ENCODE peak calls at places on chromosomes 13 and 19, in eight cellular contexts. P, Z, S, X, H, T, M and J are unnamed samples.

GRCh38 chr19:32651729-32652140 is 23.2 kb downstream of the ANKRD27 start:
- DNase-seq in X (no peak), Z (no peak), P (no peak), T (peak; percentile 60), H (peak; percentile 81), M (peak; percentile 79), S (no peak), J (no peak)

GRCh38 chr19:50301607-50301971 is 27.6 kb downstream of the KCNC3 start:
- DNase-seq in T (no peak), M (no peak), X (no peak), Z (no peak), H (no peak), S (no peak), P (no peak), J (no peak)

GRCh38 chr13:35512271-35512920 is 35.9 kb upstream of the MAB21L1 start:
- DNase-seq in H (no peak), Z (peak; percentile 16), T (no peak), X (peak; percentile 61), S (peak; percentile 23), M (no peak), P (no peak), J (no peak)

GRCh38 chr19:35522745-35523327 is 5.3 kb downstream of the SBSN start:
- DNase-seq in T (no peak), S (no peak), M (no peak), Z (no peak), P (no peak), H (no peak), X (no peak), J (no peak)

GRCh38 chr13:67763316-67763715 is 533.2 kb upstream of the PCDH9 start:
- DNase-seq in H (no peak), P (no peak), X (no peak), M (peak; percentile 5), S (no peak), Z (no peak), T (no peak), J (no peak)

GRCh38 chr13:95740921-95741320 is 64.0 kb downstream of the DNAJC3 start:
- DNase-seq in T (no peak), Z (no peak), M (no peak), P (no peak), H (no peak), S (no peak), X (no peak), J (no peak)

GRCh38 chr19:4730740-4731171 is 7.1 kb upstream of the DPP9 start:
- DNase-seq in P (peak; percentile 72), H (no peak), M (peak; percentile 29), Z (no peak), T (peak; percentile 66), S (no peak), X (no peak), J (peak; percentile 56)

GRCh38 chr13:67229438-67230242 is 496 bp downstream of the PCDH9 start:
- DNase-seq in Z (no peak), T (peak; percentile 16), S (no peak), H (peak; percentile 38), X (no peak), P (no peak), M (no peak), J (peak; percentile 18)

GRCh38 chr19:35120898-35121297 is 5.3 kb downstream of the FXYD3 start:
- DNase-seq in P (peak; percentile 82), H (no peak), X (no peak), S (no peak), M (no peak), Z (no peak), T (no peak), J (no peak)

GRCh38 chr19:49150106-49150943 is 4.9 kb downstream of the HRC start:
- DNase-seq in T (peak; percentile 95), Z (no peak), M (peak; percentile 94), P (peak; percentile 91), H (peak; percentile 94), X (peak; percentile 75), S (peak; percentile 83), J (peak; percentile 25)

GRCh38 chr13:24194447-24194846 is 33.9 kb downstream of the SPATA13 start:
- DNase-seq in T (no peak), P (no peak), X (no peak), S (no peak), H (no peak), M (no peak), Z (no peak), J (no peak)

GRCh38 chr13:112757759-112758086 is 67.9 kb downstream of the ATP11A start:
- DNase-seq in S (no peak), T (no peak), P (no peak), X (no peak), H (no peak), Z (no peak), M (no peak), J (no peak)

GRCh38 chr19:1950640-1951039 is 9.7 kb downstream of the CSNK1G2 start:
- DNase-seq in H (no peak), T (no peak), S (no peak), P (no peak), X (no peak), M (no peak), Z (no peak), J (no peak)

GRCh38 chr13:45778897-45779296 is 72.7 kb downstream of the SIAH3 start:
- DNase-seq in P (no peak), S (no peak), T (no peak), X (no peak), H (no peak), M (no peak), Z (no peak), J (no peak)

GRCh38 chr19:19059018-19059836 is 4.6 kb upstream of the SLC25A42 start:
- DNase-seq in S (no peak), Z (no peak), M (no peak), T (no peak), P (no peak), X (no peak), H (no peak), J (no peak)

DNA sequence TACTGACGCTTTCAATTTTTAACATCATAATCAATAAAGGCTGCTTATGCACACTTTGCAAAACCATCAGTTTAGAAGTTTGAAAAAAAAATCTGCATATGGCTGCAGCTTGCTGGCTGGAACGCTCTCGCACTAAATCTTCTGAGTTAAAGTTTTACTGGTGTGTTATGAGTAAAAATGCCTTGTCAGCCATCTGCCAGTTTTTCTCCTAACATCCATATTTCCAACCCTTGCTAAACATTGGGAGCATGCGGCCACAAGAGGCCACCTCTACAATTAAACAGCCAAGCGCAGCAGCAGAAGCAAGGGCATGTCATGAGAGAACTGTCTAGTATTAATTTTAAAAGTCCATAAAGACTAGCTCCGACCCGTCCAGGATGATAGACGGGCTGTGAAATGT is 248.3 kb downstream of the TSHZ3 start:
- DNase-seq in Z (no peak), S (no peak), P (no peak), H (no peak), M (no peak), X (no peak), T (no peak), J (no peak)
- H3K27ac ChIP-seq in Z (no peak overlapping the region), S (no peak overlapping the region), P (no peak overlapping the region), H (no peak overlapping the region), M (peak overlapping the region; percentile 47), X (no peak overlapping the region), T (no peak overlapping the region), J (no peak overlapping the region)

GRCh38 chr13:27919299-27919933 is 384 bp upstream of the PDX1 start:
- DNase-seq in H (no peak), S (no peak), Z (no peak), X (no peak), P (peak; percentile 65), T (no peak), M (no peak), J (no peak)
- H3K4me3 ChIP-seq in H (peak overlapping the region; percentile 37), S (peak overlapping the region; percentile 20), Z (no peak overlapping the region), X (peak overlapping the region; percentile 19), P (peak overlapping the region; percentile 31), T (no peak overlapping the region), M (no peak overlapping the region), J (no peak overlapping the region)

GRCh38 chr19:41896581-41896942 is 13.6 kb downstream of the ARHGEF1 start:
- DNase-seq in S (no peak), H (no peak), M (no peak), T (no peak), P (no peak), Z (no peak), X (no peak), J (no peak)
- H3K27ac ChIP-seq in S (no peak overlapping the region), H (no peak overlapping the region), M (no peak overlapping the region), T (no peak overlapping the region), P (no peak overlapping the region), Z (no peak overlapping the region), X (no peak overlapping the region), J (peak overlapping the region; percentile 67)

GRCh38 chr19:3478409-3479176 is 1.7 kb downstream of the SMIM24 start:
- DNase-seq in H (no peak), M (no peak), T (no peak), S (no peak), X (no peak), P (no peak), Z (no peak), J (peak; percentile 17)
- H3K4me3 ChIP-seq in H (no peak overlapping the region), M (no peak overlapping the region), T (no peak overlapping the region), S (no peak overlapping the region), X (no peak overlapping the region), P (no peak overlapping the region), Z (no peak overlapping the region), J (no peak overlapping the region)

DNA sequence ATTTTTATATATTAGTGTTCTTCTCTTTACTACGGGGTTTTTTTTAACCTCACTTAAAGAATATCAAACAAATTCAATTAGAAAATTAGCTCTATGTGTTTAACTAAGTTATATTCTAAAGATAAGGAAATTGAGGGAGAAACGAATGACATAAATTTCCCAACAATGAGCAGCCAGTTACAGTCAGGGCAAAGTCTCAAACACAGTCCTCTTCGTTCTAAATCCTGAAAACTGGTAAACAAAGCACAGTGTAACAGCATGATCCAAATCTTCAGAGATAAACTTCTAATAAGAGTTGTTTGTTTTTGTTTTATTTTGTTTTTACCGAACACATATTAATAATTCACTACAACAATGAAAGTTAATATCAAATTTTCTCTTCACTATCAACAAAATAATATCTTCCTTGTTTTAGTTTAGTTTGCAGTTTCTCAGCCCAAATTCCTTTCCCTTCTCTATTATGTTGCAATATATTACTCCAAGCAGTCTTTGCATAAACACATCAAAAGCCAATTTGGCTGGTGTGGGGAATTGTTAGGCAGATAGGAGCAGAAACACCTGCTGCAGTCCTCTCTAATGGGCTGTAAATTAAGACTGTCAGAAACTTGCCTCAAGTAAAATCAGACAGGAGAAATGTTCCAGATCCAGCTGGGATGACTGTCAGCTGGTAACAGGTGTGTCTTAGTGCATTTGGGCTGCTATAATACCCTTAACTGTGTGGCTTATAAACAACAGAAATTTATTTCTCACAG is 106.5 kb upstream of the SGCG start:
- DNase-seq in M (no peak), P (no peak), T (no peak), X (peak; percentile 61), H (no peak), S (no peak), Z (no peak), J (no peak)
- H3K27ac ChIP-seq in M (no peak overlapping the region), P (no peak overlapping the region), T (no peak overlapping the region), X (peak overlapping the region; percentile 30), H (no peak overlapping the region), S (no peak overlapping the region), Z (no peak overlapping the region), J (no peak overlapping the region)

DNA sequence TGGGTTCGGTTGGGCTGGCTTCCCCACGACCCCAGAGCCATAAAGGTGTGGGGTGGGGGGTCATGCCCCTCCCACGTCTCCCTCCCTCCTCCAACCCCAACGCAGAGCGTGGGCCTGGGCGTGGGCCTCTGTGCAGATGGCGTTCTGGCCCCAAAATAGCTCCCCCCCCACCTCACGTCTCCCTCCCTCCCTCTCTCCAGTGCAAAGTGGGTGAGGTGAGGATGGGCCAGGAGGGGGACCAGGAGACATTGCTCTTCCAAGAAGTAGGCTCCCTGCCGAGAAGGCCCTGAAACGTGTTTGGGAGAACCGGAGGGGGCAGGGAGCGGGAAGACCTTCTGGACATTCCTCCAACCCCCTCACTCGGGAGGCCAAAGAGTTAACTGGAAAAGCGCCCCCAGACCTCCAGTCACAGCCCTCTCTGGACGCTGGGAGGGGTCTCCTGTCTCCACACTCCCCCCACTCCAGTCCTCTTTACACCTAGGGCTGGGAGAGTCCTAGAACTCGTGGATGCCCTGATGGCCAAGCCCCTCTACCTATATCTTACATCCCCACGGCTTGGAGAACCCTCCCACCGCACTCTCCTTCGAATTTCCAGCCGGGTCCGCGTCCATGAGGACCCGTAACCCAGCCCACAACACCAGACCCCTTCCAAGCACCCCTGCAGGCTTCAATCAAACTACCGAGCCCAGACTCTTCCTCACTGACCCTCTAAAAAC is 855 bp downstream of the UNC13A start:
- DNase-seq in X (no peak), Z (no peak), H (peak; percentile 37), T (peak; percentile 72), P (no peak), S (no peak), M (peak; percentile 33), J (no peak)
- H3K4me3 ChIP-seq in X (no peak overlapping the region), Z (no peak overlapping the region), H (peak overlapping the region; percentile 48), T (peak overlapping the region; percentile 29), P (no peak overlapping the region), S (no peak overlapping the region), M (peak overlapping the region; percentile 52), J (no peak overlapping the region)